ENCODE peak calls at places on chromosomes 1 and 21, in eight cellular contexts. One of them, this sample, is unnamed.

GRCh38 chr1:156663178-156663577 is 14.0 kb downstream of the NES start:
- DNase-seq in IMR-90: peak; percentile 79
- DNase-seq in transverse colon: no peak
- DNase-seq in tibial nerve: no peak
- DNase-seq in right atrium auricular region: peak; percentile 76
- DNase-seq in psoas muscle: peak; percentile 94
- DNase-seq in colonic mucosa: no peak
- DNase-seq in gastrocnemius medialis: peak; percentile 92
- DNase-seq in this sample: no peak

GRCh38 chr1:226946285-226946684 is 6.2 kb downstream of the COQ8A start:
- DNase-seq in transverse colon: no peak
- DNase-seq in gastrocnemius medialis: no peak
- DNase-seq in colonic mucosa: no peak
- DNase-seq in tibial nerve: no peak
- DNase-seq in right atrium auricular region: peak; percentile 55
- DNase-seq in IMR-90: no peak
- DNase-seq in psoas muscle: no peak
- DNase-seq in this sample: no peak

GRCh38 chr1:154151311-154151710 is 3.6 kb downstream of the NUP210L start:
- DNase-seq in transverse colon: no peak
- DNase-seq in right atrium auricular region: no peak
- DNase-seq in tibial nerve: no peak
- DNase-seq in gastrocnemius medialis: no peak
- DNase-seq in colonic mucosa: no peak
- DNase-seq in IMR-90: peak; percentile 26
- DNase-seq in psoas muscle: no peak
- DNase-seq in this sample: no peak

GRCh38 chr21:17495680-17496079 is 17.2 kb upstream of the CXADR start:
- DNase-seq in psoas muscle: no peak
- DNase-seq in transverse colon: no peak
- DNase-seq in gastrocnemius medialis: no peak
- DNase-seq in right atrium auricular region: no peak
- DNase-seq in IMR-90: no peak
- DNase-seq in colonic mucosa: no peak
- DNase-seq in tibial nerve: no peak
- DNase-seq in this sample: no peak

GRCh38 chr1:229110986-229111385 is 159.9 kb upstream of the RAB4A start:
- DNase-seq in colonic mucosa: no peak
- DNase-seq in tibial nerve: no peak
- DNase-seq in IMR-90: no peak
- DNase-seq in psoas muscle: no peak
- DNase-seq in right atrium auricular region: no peak
- DNase-seq in transverse colon: no peak
- DNase-seq in gastrocnemius medialis: no peak
- DNase-seq in this sample: no peak

GRCh38 chr1:23555949-23556640 is 3.2 kb downstream of the ID3 start:
- DNase-seq in IMR-90: peak; percentile 86
- DNase-seq in tibial nerve: no peak
- DNase-seq in transverse colon: peak; percentile 54
- DNase-seq in psoas muscle: no peak
- DNase-seq in colonic mucosa: peak; percentile 28
- DNase-seq in right atrium auricular region: no peak
- DNase-seq in gastrocnemius medialis: no peak
- DNase-seq in this sample: peak; percentile 80

GRCh38 chr1:109771712-109772657 is 8.3 kb upstream of the EPS8L3 start:
- DNase-seq in right atrium auricular region: no peak
- DNase-seq in colonic mucosa: no peak
- DNase-seq in tibial nerve: no peak
- DNase-seq in psoas muscle: peak; percentile 32
- DNase-seq in IMR-90: no peak
- DNase-seq in transverse colon: peak; percentile 27
- DNase-seq in gastrocnemius medialis: no peak
- DNase-seq in this sample: no peak

GRCh38 chr1:25063591-25064416 is 133.7 kb upstream of the RUNX3 start:
- DNase-seq in psoas muscle: no peak
- DNase-seq in colonic mucosa: no peak
- DNase-seq in transverse colon: no peak
- DNase-seq in gastrocnemius medialis: no peak
- DNase-seq in tibial nerve: no peak
- DNase-seq in right atrium auricular region: no peak
- DNase-seq in IMR-90: no peak
- DNase-seq in this sample: peak; percentile 69

GRCh38 chr1:196393742-196394141 is 214.5 kb downstream of the KCNT2 start:
- DNase-seq in transverse colon: no peak
- DNase-seq in IMR-90: peak; percentile 41
- DNase-seq in psoas muscle: no peak
- DNase-seq in gastrocnemius medialis: peak; percentile 16
- DNase-seq in colonic mucosa: no peak
- DNase-seq in tibial nerve: peak; percentile 55
- DNase-seq in right atrium auricular region: peak; percentile 73
- DNase-seq in this sample: peak; percentile 28

GRCh38 chr1:3674100-3675094 is 22.1 kb downstream of the TP73 start:
- DNase-seq in tibial nerve: no peak
- DNase-seq in transverse colon: no peak
- DNase-seq in right atrium auricular region: no peak
- DNase-seq in psoas muscle: peak; percentile 39
- DNase-seq in gastrocnemius medialis: no peak
- DNase-seq in IMR-90: no peak
- DNase-seq in colonic mucosa: no peak
- DNase-seq in this sample: no peak

GRCh38 chr1:237355022-237355421 is 313.0 kb downstream of the RYR2 start:
- DNase-seq in psoas muscle: no peak
- DNase-seq in tibial nerve: no peak
- DNase-seq in right atrium auricular region: no peak
- DNase-seq in gastrocnemius medialis: no peak
- DNase-seq in IMR-90: no peak
- DNase-seq in transverse colon: no peak
- DNase-seq in colonic mucosa: no peak
- DNase-seq in this sample: no peak

GRCh38 chr1:202105571-202106339 is 17.0 kb upstream of the GPR37L1 start:
- DNase-seq in gastrocnemius medialis: no peak
- DNase-seq in psoas muscle: no peak
- DNase-seq in tibial nerve: no peak
- DNase-seq in colonic mucosa: peak; percentile 95
- DNase-seq in transverse colon: peak; percentile 93
- DNase-seq in right atrium auricular region: no peak
- DNase-seq in IMR-90: peak; percentile 59
- DNase-seq in this sample: peak; percentile 87

GRCh38 chr1:225688345-225688744 is 35.4 kb upstream of the ENAH start:
- DNase-seq in IMR-90: no peak
- DNase-seq in transverse colon: no peak
- DNase-seq in psoas muscle: no peak
- DNase-seq in gastrocnemius medialis: no peak
- DNase-seq in tibial nerve: no peak
- DNase-seq in right atrium auricular region: no peak
- DNase-seq in colonic mucosa: no peak
- DNase-seq in this sample: no peak

GRCh38 chr1:20588634-20589225 is at the start of gene CDA:
- DNase-seq in gastrocnemius medialis: no peak
- DNase-seq in transverse colon: peak; percentile 77
- DNase-seq in tibial nerve: no peak
- DNase-seq in colonic mucosa: peak; percentile 76
- DNase-seq in IMR-90: no peak
- DNase-seq in psoas muscle: peak; percentile 54
- DNase-seq in right atrium auricular region: peak; percentile 59
- DNase-seq in this sample: no peak

GRCh38 chr1:2278591-2279209 is 50.6 kb downstream of the SKI start:
- DNase-seq in tibial nerve: no peak
- DNase-seq in transverse colon: no peak
- DNase-seq in IMR-90: no peak
- DNase-seq in colonic mucosa: no peak
- DNase-seq in psoas muscle: peak; percentile 53
- DNase-seq in gastrocnemius medialis: no peak
- DNase-seq in right atrium auricular region: no peak
- DNase-seq in this sample: no peak
- H3K4me1 ChIP-seq in tibial nerve: peaks cover 4% of the 10 kb centered on the region
- H3K4me1 ChIP-seq in transverse colon: peaks cover 62% of the 10 kb centered on the region
- H3K4me1 ChIP-seq in IMR-90: peaks cover 52% of the 10 kb centered on the region
- H3K4me1 ChIP-seq in colonic mucosa: peaks cover 18% of the 10 kb centered on the region
- H3K4me1 ChIP-seq in psoas muscle: peaks cover 53% of the 10 kb centered on the region
- H3K4me1 ChIP-seq in gastrocnemius medialis: peaks cover 65% of the 10 kb centered on the region
- H3K4me1 ChIP-seq in right atrium auricular region: no peaks in the 10 kb centered on the region
- H3K4me1 ChIP-seq in this sample: peaks cover 37% of the 10 kb centered on the region

GRCh38 chr1:151993084-151993733 is 450 bp downstream of the S100A10 start:
- DNase-seq in transverse colon: peak; percentile 55
- DNase-seq in IMR-90: no peak
- DNase-seq in tibial nerve: peak; percentile 23
- DNase-seq in gastrocnemius medialis: no peak
- DNase-seq in psoas muscle: peak; percentile 65
- DNase-seq in colonic mucosa: peak; percentile 63
- DNase-seq in right atrium auricular region: no peak
- DNase-seq in this sample: peak; percentile 55

GRCh38 chr1:151994956-151995355 is 1.3 kb upstream of the S100A10 start:
- DNase-seq in psoas muscle: no peak
- DNase-seq in colonic mucosa: peak; percentile 41
- DNase-seq in IMR-90: peak; percentile 98
- DNase-seq in transverse colon: no peak
- DNase-seq in gastrocnemius medialis: no peak
- DNase-seq in tibial nerve: no peak
- DNase-seq in right atrium auricular region: peak; percentile 77
- DNase-seq in this sample: peak; percentile 95

GRCh38 chr1:151995774-151996173 is 2.1 kb upstream of the S100A10 start:
- DNase-seq in gastrocnemius medialis: no peak
- DNase-seq in transverse colon: no peak
- DNase-seq in colonic mucosa: peak; percentile 9
- DNase-seq in tibial nerve: no peak
- DNase-seq in psoas muscle: no peak
- DNase-seq in IMR-90: peak; percentile 47
- DNase-seq in right atrium auricular region: no peak
- DNase-seq in this sample: peak; percentile 43

GRCh38 chr1:151992345-151993083 is 1.1 kb downstream of the S100A10 start:
- DNase-seq in transverse colon: peak; percentile 89
- DNase-seq in gastrocnemius medialis: peak; percentile 51
- DNase-seq in colonic mucosa: peak; percentile 92
- DNase-seq in right atrium auricular region: peak; percentile 95
- DNase-seq in tibial nerve: peak; percentile 75
- DNase-seq in psoas muscle: peak; percentile 88
- DNase-seq in IMR-90: peak; percentile 87
- DNase-seq in this sample: peak; percentile 94

GRCh38 chr1:151993734-151994496 is at the start of gene S100A10:
- DNase-seq in right atrium auricular region: peak; percentile 88
- DNase-seq in transverse colon: peak; percentile 91
- DNase-seq in tibial nerve: peak; percentile 61
- DNase-seq in colonic mucosa: peak; percentile 92
- DNase-seq in gastrocnemius medialis: peak; percentile 58
- DNase-seq in IMR-90: peak; percentile 68
- DNase-seq in psoas muscle: peak; percentile 89
- DNase-seq in this sample: peak; percentile 78
- H3K4me1 ChIP-seq in right atrium auricular region: peaks cover 1% of the 10 kb centered on the region
- H3K4me1 ChIP-seq in transverse colon: peaks cover 53% of the 10 kb centered on the region
- H3K4me1 ChIP-seq in tibial nerve: no peaks in the 10 kb centered on the region
- H3K4me1 ChIP-seq in colonic mucosa: peaks cover 23% of the 10 kb centered on the region
- H3K4me1 ChIP-seq in gastrocnemius medialis: peaks cover 31% of the 10 kb centered on the region
- H3K4me1 ChIP-seq in IMR-90: peaks cover 22% of the 10 kb centered on the region
- H3K4me1 ChIP-seq in psoas muscle: peaks cover 16% of the 10 kb centered on the region
- H3K4me1 ChIP-seq in this sample: peaks cover 57% of the 10 kb centered on the region

DNA sequence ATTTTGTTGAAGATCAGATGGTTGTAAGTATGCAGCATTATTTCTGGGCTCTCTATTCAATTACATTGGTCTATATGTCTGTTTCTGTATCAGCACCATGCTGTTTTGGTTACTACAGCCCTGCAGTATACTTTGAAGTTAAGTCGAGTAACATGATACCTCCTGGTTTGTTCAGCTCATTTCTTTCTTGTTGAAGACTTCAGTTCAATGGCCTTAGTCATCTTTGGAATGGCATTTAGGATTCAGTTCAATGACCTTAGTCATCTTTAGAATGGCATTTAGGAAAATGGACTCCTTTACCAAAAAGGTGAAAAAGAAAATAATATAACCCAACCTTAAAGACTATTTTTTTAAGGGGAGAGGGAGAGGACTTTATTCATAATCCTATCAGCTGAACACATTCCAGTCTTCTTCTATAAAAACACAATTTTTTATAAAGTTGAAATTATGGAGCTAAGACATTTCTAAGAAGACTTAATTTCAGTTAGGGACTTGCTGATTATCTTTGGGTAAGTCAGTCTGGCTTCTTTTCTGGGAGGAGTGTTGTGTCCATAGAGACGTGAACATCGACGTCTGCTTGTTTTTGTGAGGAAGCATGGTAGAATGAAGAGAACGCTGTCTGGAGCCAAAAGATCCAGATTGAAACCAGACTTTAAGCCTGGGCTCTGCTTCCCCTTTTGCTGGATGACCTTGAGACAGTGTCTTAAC is 48.3 kb downstream of the DDR2 start:
- DNase-seq in right atrium auricular region: no peak
- DNase-seq in gastrocnemius medialis: no peak
- DNase-seq in tibial nerve: no peak
- DNase-seq in IMR-90: no peak
- DNase-seq in transverse colon: no peak
- DNase-seq in colonic mucosa: no peak
- DNase-seq in psoas muscle: no peak
- DNase-seq in this sample: no peak
- H3K4me1 ChIP-seq in right atrium auricular region: no peaks in the 10 kb centered on the region
- H3K4me1 ChIP-seq in gastrocnemius medialis: no peaks in the 10 kb centered on the region
- H3K4me1 ChIP-seq in tibial nerve: no peaks in the 10 kb centered on the region
- H3K4me1 ChIP-seq in IMR-90: peaks cover 17% of the 10 kb centered on the region
- H3K4me1 ChIP-seq in transverse colon: peaks cover 18% of the 10 kb centered on the region
- H3K4me1 ChIP-seq in colonic mucosa: no peaks in the 10 kb centered on the region
- H3K4me1 ChIP-seq in psoas muscle: no peaks in the 10 kb centered on the region
- H3K4me1 ChIP-seq in this sample: peaks cover 42% of the 10 kb centered on the region

DNA sequence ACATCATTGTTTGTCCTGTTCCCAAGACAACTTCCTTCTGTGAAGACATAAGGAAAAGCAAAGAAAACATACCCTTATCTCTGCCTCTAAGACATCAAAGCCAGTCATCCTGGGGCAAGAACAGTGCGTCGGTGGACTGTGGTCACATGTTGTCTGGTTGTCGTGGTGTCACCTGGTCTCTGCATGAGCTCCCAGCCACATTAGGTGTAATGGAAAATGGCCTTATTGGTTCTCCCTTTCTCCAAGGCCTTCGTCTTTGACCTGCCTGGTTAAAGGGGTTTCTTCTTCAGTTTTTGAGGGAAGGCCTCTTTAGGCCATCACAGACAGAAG is 17.7 kb downstream of the TRAF5 start:
- DNase-seq in colonic mucosa: no peak
- DNase-seq in IMR-90: peak; percentile 32
- DNase-seq in right atrium auricular region: no peak
- DNase-seq in transverse colon: no peak
- DNase-seq in tibial nerve: no peak
- DNase-seq in gastrocnemius medialis: no peak
- DNase-seq in psoas muscle: no peak
- DNase-seq in this sample: no peak
- H3K4me1 ChIP-seq in colonic mucosa: peaks cover 9% of the 10 kb centered on the region
- H3K4me1 ChIP-seq in IMR-90: peaks cover 5% of the 10 kb centered on the region
- H3K4me1 ChIP-seq in right atrium auricular region: no peaks in the 10 kb centered on the region
- H3K4me1 ChIP-seq in transverse colon: peaks cover 27% of the 10 kb centered on the region
- H3K4me1 ChIP-seq in tibial nerve: no peaks in the 10 kb centered on the region
- H3K4me1 ChIP-seq in gastrocnemius medialis: no peaks in the 10 kb centered on the region
- H3K4me1 ChIP-seq in psoas muscle: no peaks in the 10 kb centered on the region
- H3K4me1 ChIP-seq in this sample: no peaks in the 10 kb centered on the region

GRCh38 chr1:18934205-18935000 is 22.1 kb downstream of the IFFO2 start:
- DNase-seq in gastrocnemius medialis: no peak
- DNase-seq in colonic mucosa: no peak
- DNase-seq in transverse colon: no peak
- DNase-seq in tibial nerve: no peak
- DNase-seq in psoas muscle: no peak
- DNase-seq in IMR-90: no peak
- DNase-seq in right atrium auricular region: no peak
- DNase-seq in this sample: no peak
- H3K4me1 ChIP-seq in gastrocnemius medialis: peaks cover 9% of the 10 kb centered on the region
- H3K4me1 ChIP-seq in colonic mucosa: no peaks in the 10 kb centered on the region
- H3K4me1 ChIP-seq in transverse colon: peaks cover 22% of the 10 kb centered on the region
- H3K4me1 ChIP-seq in tibial nerve: no peaks in the 10 kb centered on the region
- H3K4me1 ChIP-seq in psoas muscle: peaks cover 9% of the 10 kb centered on the region
- H3K4me1 ChIP-seq in IMR-90: peaks cover 32% of the 10 kb centered on the region
- H3K4me1 ChIP-seq in right atrium auricular region: no peaks in the 10 kb centered on the region
- H3K4me1 ChIP-seq in this sample: peaks cover 25% of the 10 kb centered on the region